ENCODE peak calls at places on chromosomes 11 and 22, in four cellular contexts. L is fibroblast of lung, G is gastrocnemius medialis, E is tibial artery. O is an unnamed sample.

GRCh38 chr11:12329169-12329568 is 48.2 kb upstream of the PARVA start:
- DNase-seq in G (no peak), E (no peak), L (no peak), O (no peak)

GRCh38 chr11:267491-267994 is 10.7 kb upstream of the NLRP6 start:
- DNase-seq in G (no peak), L (no peak), E (peak), O (no peak)

GRCh38 chr22:46752911-46753310 is 9.5 kb upstream of the TBC1D22A start:
- DNase-seq in L (no peak), E (no peak), G (no peak), O (no peak)

GRCh38 chr11:107928767-107929507 is 689 bp downstream of the RAB39A start:
- DNase-seq in L (no peak), E (no peak), G (no peak), O (no peak)

GRCh38 chr22:37284126-37284806 is 2.0 kb downstream of the CYTH4 start:
- DNase-seq in G (no peak), L (no peak), E (no peak), O (no peak)

GRCh38 chr11:65867284-65868071 is 5.1 kb downstream of the EFEMP2 start:
- DNase-seq in E (no peak), L (no peak), G (no peak), O (no peak)

GRCh38 chr11:111001986-111002616 is 243.4 kb upstream of the POU2AF2 start:
- DNase-seq in L (peak), E (peak), G (no peak), O (no peak)

GRCh38 chr22:39383841-39384625 is 15.5 kb upstream of the TAB1 start:
- DNase-seq in L (peak), E (no peak), G (no peak), O (no peak)

GRCh38 chr22:49774046-49774445 is 53.6 kb downstream of the BRD1 start:
- DNase-seq in E (no peak), G (no peak), L (no peak), O (no peak)

GRCh38 chr11:95453616-95454118 is 222.7 kb upstream of the SESN3 start:
- DNase-seq in G (no peak), E (no peak), L (peak), O (no peak)

GRCh38 chr11:45859661-45860140 is 12.4 kb downstream of the CRY2 start:
- DNase-seq in L (peak), E (peak), G (peak), O (peak)

GRCh38 chr11:2394818-2395105 is 5.8 kb upstream of the TSSC4 start:
- DNase-seq in E (no peak), G (no peak), L (no peak), O (no peak)

GRCh38 chr11:134556186-134556585 is 144.1 kb upstream of the B3GAT1 start:
- DNase-seq in E (no peak), G (no peak), L (no peak), O (no peak)

GRCh38 chr11:63609536-63609935 is 4.7 kb downstream of the PLAAT3 start:
- DNase-seq in E (no peak), G (peak), L (no peak), O (peak)

GRCh38 chr22:19759459-19759993 is 1.1 kb upstream of the TBX1 start:
- DNase-seq in L (no peak), G (no peak), E (no peak), O (no peak)

GRCh38 chr11:130159657-130160459 is at the start of gene ST14:
- DNase-seq in G (no peak), L (no peak), E (no peak), O (no peak)
- H3K27ac ChIP-seq in G (no peak), L (no peak), E (no peak), O (no peak)

GRCh38 chr11:33383920-33384209 is 126.7 kb downstream of the HIPK3 start:
- DNase-seq in G (no peak), E (no peak), L (no peak), O (no peak)
- H3K4me3 ChIP-seq in G (no peak), E (no peak), L (no peak), O (no peak)

GRCh38 chr11:16815047-16815767 is 76.8 kb downstream of the C11orf58 start:
- DNase-seq in E (peak), L (peak), G (peak), O (peak)
- TF ChIP-seq CTCF in E (no peak), L (peak), G (no peak), O (no peak)

GRCh38 chr11:17075506-17075905 is 2.0 kb downstream of the RPS13 start:
- DNase-seq in G (no peak), L (no peak), E (no peak), O (no peak)
- H3K27ac ChIP-seq in G (peak), L (no peak), E (no peak), O (no peak)

GRCh38 chr22:20979243-20979809 is 2.8 kb upstream of the LZTR1 start:
- DNase-seq in L (peak), G (no peak), E (no peak), O (peak)
- H3K4me3 ChIP-seq in L (peak), G (peak), E (peak), O (peak)

DNA sequence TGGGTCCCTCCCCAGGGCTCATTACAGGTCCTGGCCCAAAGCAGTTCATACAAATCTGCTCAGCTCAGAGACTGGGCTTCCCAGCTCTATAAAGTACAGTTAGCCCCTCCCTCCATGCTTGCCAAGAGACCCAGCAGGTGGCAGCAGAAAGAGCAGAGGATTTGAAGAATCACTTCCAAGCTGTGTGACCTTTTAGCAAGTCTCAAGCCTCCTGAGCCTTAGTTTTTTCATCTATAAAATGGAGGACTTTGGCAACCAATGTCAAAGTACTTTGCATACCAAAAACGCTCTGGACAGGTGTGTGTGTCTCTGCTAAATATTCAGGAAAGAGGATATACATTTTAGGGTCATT is 26.6 kb downstream of the RELT start:
- DNase-seq in E (no peak), G (no peak), L (no peak), O (no peak)
- TF ChIP-seq CTCF in E (no peak), G (no peak), L (peak), O (no peak)

GRCh38 chr11:47716692-47717091 is 1.5 kb upstream of the AGBL2 start:
- DNase-seq in E (no peak), L (no peak), G (no peak), O (no peak)

GRCh38 chr11:47711816-47712215 is 3.4 kb downstream of the AGBL2 start:
- DNase-seq in G (no peak), E (no peak), L (no peak), O (no peak)

GRCh38 chr11:47711225-47711624 is 3.9 kb downstream of the AGBL2 start:
- DNase-seq in L (no peak), E (no peak), G (no peak), O (no peak)

GRCh38 chr11:47715082-47715669 is at the start of gene AGBL2:
- DNase-seq in E (peak), G (peak), L (peak), O (peak)

GRCh38 chr11:47714554-47715081 is 551 bp downstream of the AGBL2 start:
- DNase-seq in E (peak), L (peak), G (no peak), O (peak)
- H3K27ac ChIP-seq in E (peak), L (peak), G (peak), O (peak)

GRCh38 chr11:46918778-46919513 is 596 bp upstream of the LRP4 start:
- DNase-seq in E (no peak), L (no peak), G (no peak), O (no peak)
- H3K4me3 ChIP-seq in E (peak), L (peak), G (peak), O (peak)

DNA sequence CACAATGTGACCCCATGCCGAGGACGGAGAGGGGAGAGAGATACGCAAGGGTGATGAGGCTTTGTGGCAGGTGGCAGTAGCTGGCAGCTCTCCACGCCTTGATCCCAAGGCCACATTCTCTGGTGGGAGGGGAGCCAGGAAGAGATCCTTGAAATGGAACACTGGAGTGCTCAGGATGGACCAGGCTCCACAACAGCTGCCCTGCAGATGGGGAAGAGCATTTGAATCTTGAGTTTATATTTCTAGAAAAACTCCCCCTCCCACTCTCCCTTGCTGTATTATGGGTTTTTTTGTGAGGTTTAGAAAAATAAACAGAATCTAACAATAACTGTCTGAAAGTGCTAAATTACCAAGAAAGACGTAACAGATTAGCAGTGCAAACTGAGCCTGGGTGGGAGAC is 61.6 kb upstream of the CDON start:
- DNase-seq in L (no peak), G (no peak), E (no peak), O (no peak)
- TF ChIP-seq CTCF in L (no peak), G (no peak), E (no peak), O (no peak)

GRCh38 chr11:7964873-7965272 is 374 bp downstream of the NLRP10 start:
- DNase-seq in L (peak), G (no peak), E (no peak), O (no peak)

GRCh38 chr11:7965386-7965785 is at the start of gene NLRP10:
- DNase-seq in E (no peak), G (no peak), L (peak), O (no peak)

GRCh38 chr11:7967826-7968225 is 2.6 kb upstream of the NLRP10 start:
- DNase-seq in L (peak), G (no peak), E (no peak), O (no peak)

GRCh38 chr11:7967097-7967496 is 1.9 kb upstream of the NLRP10 start:
- DNase-seq in E (no peak), L (peak), G (no peak), O (no peak)

DNA sequence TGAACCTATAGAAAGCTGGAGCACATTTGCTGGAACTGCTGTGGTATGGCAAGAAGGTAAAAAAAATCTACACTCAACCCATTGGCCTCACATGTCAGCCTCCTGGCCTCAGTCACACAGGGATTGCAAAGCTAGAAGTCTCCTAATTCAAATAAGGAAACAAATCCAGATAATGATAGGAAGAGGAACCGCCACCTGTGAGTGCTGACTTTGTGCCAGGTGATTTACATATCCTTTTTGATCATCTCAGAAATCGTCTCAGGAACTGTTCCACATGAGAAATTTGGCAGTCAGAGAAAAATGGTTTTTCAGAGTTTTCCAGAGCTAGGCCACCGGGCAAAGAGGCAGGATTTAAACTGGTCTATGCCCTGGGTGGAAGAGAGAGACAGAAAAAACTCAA is 986 bp downstream of the NLRP10 start:
- DNase-seq in E (no peak), L (no peak), G (no peak), O (no peak)
- H3K27ac ChIP-seq in E (no peak), L (peak), G (no peak), O (peak)